ENCODE peak calls at places on chromosome X, in five cellular contexts. B is tibial artery, Q is GM20000, G is HFFc6, N is fibroblast of mammary gland. Y is an unnamed sample.
A peak's percentile ranks its signal among the peaks of the same experiment; 100 is the strongest.

GRCh38 chrX:11336201-11336600 is 43.0 kb downstream of the AMELX start:
- DNase-seq in N (no peak), G (no peak), B (no peak), Q (no peak), Y (no peak)

GRCh38 chrX:9153299-9153698 is 119.4 kb upstream of the FAM9B start:
- DNase-seq in B (no peak), Q (no peak), N (peak; percentile 77), G (peak; percentile 50), Y (no peak)

GRCh38 chrX:136211766-136212556 is 39.2 kb downstream of the MAP7D3 start:
- DNase-seq in G (no peak), N (no peak), Q (no peak), B (no peak), Y (no peak)

GRCh38 chrX:72393836-72394517 is 88.3 kb upstream of the CITED1 start:
- DNase-seq in B (no peak), G (no peak), N (peak; percentile 69), Q (no peak), Y (no peak)

GRCh38 chrX:37454537-37455285 is 105.5 kb downstream of the PRRG1 start:
- DNase-seq in Q (no peak), N (peak; percentile 9), B (no peak), G (peak; percentile 27), Y (no peak)

GRCh38 chrX:24423960-24424359 is 41.1 kb upstream of the PDK3 start:
- DNase-seq in G (no peak), B (no peak), N (peak; percentile 7), Q (no peak), Y (no peak)

GRCh38 chrX:151762802-151763201 is 28.3 kb downstream of the CNGA2 start:
- DNase-seq in N (no peak), Q (no peak), B (no peak), G (no peak), Y (no peak)

GRCh38 chrX:109826954-109827708 is 94.1 kb upstream of the ACSL4 start:
- DNase-seq in N (peak; percentile 71), Q (no peak), G (peak; percentile 80), B (no peak), Y (no peak)

GRCh38 chrX:150958177-150958576 is 25.0 kb upstream of the HMGB3 start:
- DNase-seq in N (no peak), B (no peak), Q (no peak), G (no peak), Y (no peak)

GRCh38 chrX:148043456-148043855 is 62.3 kb downstream of the FMR1NB start:
- DNase-seq in G (peak; percentile 17), B (no peak), Q (no peak), N (peak; percentile 73), Y (no peak)

GRCh38 chrX:57573754-57574153 is 18.1 kb upstream of the ZXDB start:
- DNase-seq in G (no peak), Q (no peak), B (no peak), N (peak; percentile 21), Y (no peak)

GRCh38 chrX:44871114-44871645 is 1.8 kb upstream of the KDM6A start:
- DNase-seq in B (no peak), N (peak; percentile 46), G (no peak), Q (no peak), Y (no peak)

GRCh38 chrX:144275403-144275802 is 391.5 kb downstream of the UBE2NL start:
- DNase-seq in N (no peak), Q (no peak), B (no peak), G (no peak), Y (no peak)

GRCh38 chrX:109873983-109874382 is 128.9 kb upstream of the TMEM164 start:
- DNase-seq in B (no peak), G (no peak), Q (no peak), N (no peak), Y (no peak)

GRCh38 chrX:100409316-100410082 is 574 bp downstream of the PCDH19 start:
- DNase-seq in Q (peak; percentile 11), B (no peak), G (no peak), N (peak; percentile 8), Y (peak; percentile 6)

GRCh38 chrX:109709129-109709631 is 23.9 kb downstream of the ACSL4 start:
- DNase-seq in Q (peak; percentile 18), N (peak; percentile 64), G (peak; percentile 34), B (no peak), Y (peak; percentile 31)

GRCh38 chrX:13934731-13935130 is 95.0 kb downstream of the GEMIN8 start:
- DNase-seq in N (no peak), G (no peak), B (no peak), Q (no peak), Y (no peak)

GRCh38 chrX:133415276-133416105 is at the start of gene GPC4:
- DNase-seq in G (no peak), Q (peak; percentile 12), N (peak; percentile 52), B (peak; percentile 52), Y (no peak)

GRCh38 chrX:117808413-117808812 is 308.2 kb downstream of the KLHL13 start:
- DNase-seq in G (no peak), Q (no peak), N (no peak), B (no peak), Y (no peak)

GRCh38 chrX:34275710-34276109 is 143.6 kb upstream of the FAM47A start:
- DNase-seq in B (no peak), G (no peak), Q (no peak), N (no peak), Y (no peak)

GRCh38 chrX:2707334-2707760 is 16.3 kb downstream of the CD99 start:
- DNase-seq in B (peak; percentile 81), N (peak; percentile 97), Q (peak; percentile 69), G (peak; percentile 98), Y (peak; percentile 77)

GRCh38 chrX:10054396-10054795 is 87.2 kb downstream of the CLDN34 start:
- DNase-seq in G (no peak), N (no peak), B (no peak), Q (no peak), Y (no peak)

GRCh38 chrX:259692-260355 is 21.4 kb upstream of the PLCXD1 start:
- DNase-seq in B (no peak), N (no peak), Q (peak; percentile 33), G (no peak), Y (no peak)

GRCh38 chrX:86806786-86807185 is 658.5 kb downstream of the DACH2 start:
- DNase-seq in N (peak; percentile 1), B (no peak), G (no peak), Q (peak; percentile 1), Y (peak; percentile 6)

GRCh38 chrX:77640702-77641101 is 145.3 kb downstream of the ATRX start:
- DNase-seq in N (no peak), Q (peak; percentile 7), G (no peak), B (no peak), Y (peak; percentile 18)

GRCh38 chrX:125293792-125294780 is 25.6 kb upstream of the TEX13C start:
- DNase-seq in G (no peak), Q (no peak), B (no peak), N (no peak), Y (no peak)

GRCh38 chrX:54808109-54808604 is 612 bp downstream of the MAGED2 start:
- DNase-seq in Q (peak; percentile 36), G (no peak), N (peak; percentile 19), B (peak; percentile 75), Y (peak; percentile 37)

GRCh38 chrX:48835524-48836329 is at the start of gene PCSK1N:
- DNase-seq in Q (peak; percentile 9), N (no peak), G (no peak), B (no peak), Y (no peak)

GRCh38 chrX:134764202-134764785 is 106.0 kb upstream of the PLAC1 start:
- DNase-seq in B (no peak), Q (peak; percentile 32), G (peak; percentile 34), N (peak; percentile 46), Y (peak; percentile 31)
- TF ChIP-seq CTCF in B (no peak), Q (no peak), G (peak; percentile 54), N (peak; percentile 36), Y (peak; percentile 12)

DNA sequence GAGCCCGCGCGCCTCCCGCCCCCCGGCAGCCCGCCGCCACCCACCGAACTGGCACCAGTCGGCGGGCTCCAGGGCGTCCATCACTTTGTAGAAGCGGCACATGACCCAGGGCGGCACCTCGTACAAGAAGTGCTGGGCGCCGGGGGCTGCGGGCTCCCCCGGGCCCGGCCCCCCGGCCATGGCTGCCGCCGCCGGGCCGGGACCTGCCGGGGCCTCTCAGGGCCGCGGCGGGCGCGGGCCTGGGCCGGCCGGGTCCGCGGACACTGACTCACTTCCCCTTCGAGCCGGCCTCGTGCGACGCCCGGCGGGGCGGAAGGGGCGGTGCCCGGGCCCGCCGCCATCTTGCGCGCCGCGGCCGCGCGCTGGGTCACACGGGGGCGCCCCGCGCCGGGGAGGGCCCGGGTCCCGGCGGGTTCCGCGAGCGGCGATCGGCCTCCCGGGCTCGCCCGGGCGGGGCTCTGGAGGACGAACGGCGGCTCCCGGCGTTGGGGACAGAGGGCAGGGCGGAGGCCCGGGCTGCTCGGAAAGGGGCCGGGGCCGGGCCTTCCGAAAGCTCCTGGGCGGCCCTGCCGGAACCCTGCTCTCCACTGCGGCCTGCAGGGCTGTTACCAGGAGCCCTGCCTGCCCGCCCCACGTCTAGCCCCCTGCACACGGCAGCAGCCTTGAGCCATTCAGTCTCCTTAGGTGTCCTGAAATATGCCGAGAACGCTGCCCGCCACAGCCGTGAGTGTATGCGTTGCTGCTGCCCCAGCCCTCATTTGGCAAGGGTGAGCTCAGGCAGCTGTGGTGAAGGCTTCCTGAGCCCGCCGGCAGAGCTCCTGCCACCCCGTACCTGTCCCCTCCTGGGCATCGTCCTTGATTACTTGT is at the start of gene IRAK1:
- DNase-seq in B (peak; percentile 48), N (peak; percentile 52), Q (peak; percentile 90), G (peak; percentile 17), Y (peak; percentile 80)
- TF ChIP-seq CTCF in B (no peak), N (no peak), Q (no peak), G (no peak), Y (peak; percentile 17)

DNA sequence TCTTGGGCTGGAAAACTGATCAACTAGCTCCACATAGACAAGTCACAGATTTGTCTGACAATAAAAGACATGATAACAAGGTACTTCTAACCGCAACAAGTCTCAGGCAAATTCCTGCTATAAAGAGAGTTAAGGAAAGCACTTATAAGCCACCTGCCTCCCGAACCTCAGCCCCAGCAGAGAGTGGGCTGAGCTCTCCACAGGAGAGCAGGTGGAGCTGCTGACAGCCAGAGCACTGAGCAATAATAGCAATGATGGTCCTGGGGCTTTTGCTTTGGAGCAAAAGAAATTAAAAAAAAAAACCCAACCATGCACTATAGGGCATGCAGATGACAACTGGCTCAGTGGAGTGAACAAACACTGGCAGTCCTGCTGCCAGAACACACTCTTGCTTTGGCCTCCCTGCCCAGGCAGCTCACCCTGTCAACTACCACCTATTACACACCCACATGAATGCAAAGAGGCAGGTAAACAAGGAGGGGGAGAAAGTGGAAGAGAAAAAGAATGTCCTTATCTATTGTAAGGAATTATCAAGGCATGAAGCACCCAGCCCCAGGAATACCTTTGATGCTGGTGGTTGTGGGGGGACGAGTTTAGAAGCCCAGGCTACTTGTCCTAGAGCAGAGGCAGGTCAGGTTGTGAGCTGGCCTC is 135.8 kb upstream of the DGKK start:
- DNase-seq in G (no peak), N (no peak), Q (no peak), B (no peak), Y (no peak)
- TF ChIP-seq CTCF in G (no peak), N (no peak), Q (no peak), B (no peak), Y (no peak)

DNA sequence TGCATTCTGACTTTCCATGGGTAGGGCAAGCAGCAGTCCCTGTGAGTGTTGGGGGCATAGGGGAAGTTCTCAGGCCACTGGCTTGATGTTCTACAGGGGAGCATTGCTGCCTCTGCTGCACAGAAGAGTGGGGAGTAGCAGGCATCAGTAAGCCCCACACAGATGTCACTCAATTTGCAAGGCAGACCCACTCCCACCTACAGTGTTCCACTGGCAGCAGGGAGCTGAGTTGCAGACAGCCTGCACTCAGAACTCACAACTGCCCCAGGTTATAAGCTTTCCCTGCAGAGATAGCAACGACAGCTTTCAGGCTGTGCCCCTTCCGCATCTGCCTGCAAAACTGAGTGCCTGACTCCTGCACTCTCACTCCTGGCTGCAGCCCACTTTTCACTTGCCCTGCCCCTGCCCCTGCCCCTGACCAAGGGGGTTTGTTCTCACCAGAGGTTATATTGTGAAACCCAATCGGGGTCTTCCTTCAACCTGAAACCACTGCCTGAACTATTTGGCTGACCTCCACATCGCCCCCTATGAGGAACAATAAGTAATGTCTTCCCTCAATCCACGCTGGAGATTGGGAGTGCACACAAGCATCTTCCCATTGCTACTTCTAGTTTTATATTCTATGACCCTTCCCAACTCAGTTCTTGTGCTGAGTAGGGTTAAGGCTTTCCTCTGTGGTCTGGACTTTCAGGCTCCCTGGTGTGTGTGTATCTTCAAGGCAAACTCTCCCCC is 227.4 kb upstream of the CXorf51B start:
- DNase-seq in Q (no peak), G (no peak), N (no peak), B (no peak), Y (no peak)
- TF ChIP-seq CTCF in Q (no peak), G (no peak), N (no peak), B (no peak), Y (no peak)